ENCODE peak calls at places on chromosomes 1 and 21, in six cellular contexts. B, T, G, Z, O and E are unnamed samples.

GRCh38 chr1:32894019-32894600 is 7.1 kb downstream of the TMEM54 start:
- DNase-seq in Z (no peak), B (no peak), O (no peak), T (no peak), G (no peak), E (no peak)

GRCh38 chr1:201964266-201964665 is 9.0 kb downstream of the TIMM17A start:
- DNase-seq in G (no peak), T (peak), O (no peak), B (peak), Z (no peak), E (no peak)

GRCh38 chr21:45576838-45577737 is 34.8 kb upstream of the SLC19A1 start:
- DNase-seq in B (no peak), G (no peak), T (no peak), Z (no peak), O (no peak), E (no peak)

GRCh38 chr1:242178924-242179708 is 180.2 kb upstream of the MAP1LC3C start:
- DNase-seq in B (no peak), T (no peak), Z (no peak), G (no peak), O (no peak), E (no peak)

GRCh38 chr1:23422955-23423354 is 1.6 kb downstream of the TCEA3 start:
- DNase-seq in G (no peak), T (no peak), B (no peak), O (no peak), Z (no peak), E (no peak)

GRCh38 chr21:36854391-36854790 is 112.1 kb downstream of the HLCS start:
- DNase-seq in Z (peak), O (no peak), B (no peak), G (peak), T (no peak), E (no peak)

GRCh38 chr1:193629875-193630274 is 443.5 kb upstream of the B3GALT2 start:
- DNase-seq in G (no peak), T (no peak), B (no peak), Z (no peak), O (no peak), E (no peak)

GRCh38 chr1:227357229-227358078 is 39.2 kb upstream of the CDC42BPA start:
- DNase-seq in O (peak), T (no peak), G (no peak), Z (peak), B (no peak), E (peak)

GRCh38 chr1:22739648-22740385 is 29.2 kb downstream of the EPHB2 start:
- DNase-seq in G (no peak), B (peak), O (peak), Z (peak), T (peak), E (peak)

GRCh38 chr21:21373969-21374368 is 375.8 kb downstream of the NCAM2 start:
- DNase-seq in B (no peak), Z (no peak), O (no peak), T (no peak), G (no peak), E (no peak)
- TF ChIP-seq CTCF in B (peak), Z (no peak), O (no peak), T (no peak), G (no peak), E (peak)

GRCh38 chr1:108559215-108560142 is at the start of gene EEIG2:
- DNase-seq in G (peak), Z (peak), O (peak), B (no peak), T (peak), E (peak)
- TF ChIP-seq CTCF in G (peak), Z (peak), O (peak), B (peak), T (peak), E (peak)

GRCh38 chr21:31559368-31560119 is 99.9 kb upstream of the SOD1 start:
- DNase-seq in T (peak), O (peak), Z (peak), B (peak), G (peak), E (peak)
- TF ChIP-seq CTCF in T (no peak), O (no peak), Z (no peak), B (no peak), G (no peak), E (no peak)

DNA sequence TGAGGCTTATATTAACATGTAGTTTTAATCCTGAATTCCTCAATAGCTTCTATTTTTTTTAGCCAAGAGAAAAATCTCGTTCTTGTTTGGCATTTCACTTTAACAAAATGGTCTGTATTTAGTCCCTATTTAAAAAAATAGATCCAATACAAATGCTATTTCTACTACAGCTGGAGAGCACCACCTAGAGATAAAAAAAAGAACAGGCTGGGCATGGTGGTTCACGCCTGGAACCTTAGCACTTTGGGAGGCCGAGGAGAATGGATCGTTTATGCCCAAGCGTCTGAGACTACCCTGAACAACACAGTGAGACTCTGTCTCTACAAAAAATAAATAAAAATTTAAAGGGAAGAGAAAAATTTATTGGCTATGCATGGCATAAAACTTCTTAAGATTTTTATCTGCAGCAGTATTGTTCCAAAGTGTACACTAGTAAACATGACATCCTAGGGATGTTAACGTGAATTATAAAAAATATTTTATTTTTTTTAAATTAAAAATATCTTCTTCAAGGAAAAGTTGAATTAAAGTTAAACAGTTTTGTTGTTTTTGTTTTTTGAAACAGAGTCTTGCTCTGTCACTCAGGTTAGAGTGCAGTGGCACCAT is 4.4 kb downstream of the ST7L start:
- DNase-seq in B (no peak), G (peak), O (peak), Z (no peak), T (no peak), E (no peak)
- TF ChIP-seq CTCF in B (peak), G (peak), O (peak), Z (no peak), T (peak), E (peak)

GRCh38 chr1:174720618-174721017 is 272.9 kb downstream of the GPR52 start:
- DNase-seq in T (no peak), G (no peak), O (no peak), B (no peak), Z (no peak), E (no peak)

GRCh38 chr1:174723815-174724214 is 275.9 kb upstream of the CACYBP start:
- DNase-seq in B (no peak), Z (no peak), O (no peak), T (no peak), G (no peak), E (no peak)

GRCh38 chr1:174726880-174727585 is 272.7 kb upstream of the CACYBP start:
- DNase-seq in G (no peak), T (no peak), Z (no peak), O (no peak), B (no peak), E (no peak)

GRCh38 chr1:174721246-174721645 is 273.5 kb downstream of the GPR52 start:
- DNase-seq in B (no peak), Z (no peak), T (no peak), G (no peak), O (no peak), E (no peak)

DNA sequence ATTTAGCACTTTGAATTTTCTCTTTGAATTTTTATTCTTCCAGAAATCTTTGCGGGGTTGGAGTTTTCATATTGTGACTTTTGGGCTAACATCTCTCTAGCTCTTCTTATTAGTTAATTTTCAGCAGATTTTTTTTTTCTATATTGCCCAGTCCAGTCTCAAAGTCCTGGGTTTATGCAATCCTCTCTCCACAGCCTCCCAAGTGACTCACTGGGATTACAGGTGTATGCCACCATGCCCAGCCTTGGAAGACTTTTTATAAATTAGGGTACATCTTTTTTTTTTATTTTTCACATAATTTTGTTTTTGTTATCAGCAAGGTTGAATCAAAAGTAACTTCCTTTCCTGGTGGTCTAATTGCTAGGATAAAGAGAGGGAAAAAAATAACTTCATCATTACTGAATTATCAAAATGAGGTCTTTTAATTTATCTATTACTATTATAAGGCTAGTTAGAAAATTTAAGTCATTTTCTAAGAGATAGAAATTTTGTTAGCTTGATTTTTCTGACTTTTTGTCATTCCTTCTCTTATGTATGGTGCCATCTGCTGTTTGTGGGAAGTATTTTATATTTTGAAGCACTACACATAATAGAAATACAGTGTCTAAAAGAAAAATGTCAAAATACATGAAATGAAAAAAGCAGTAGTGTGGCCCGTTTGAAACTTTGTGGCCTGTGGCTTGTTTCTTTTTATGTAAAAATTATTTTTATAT is 273.4 kb upstream of the CACYBP start:
- DNase-seq in B (no peak), Z (no peak), T (no peak), G (no peak), O (no peak), E (no peak)
- TF ChIP-seq CTCF in B (peak), Z (peak), T (peak), G (peak), O (peak), E (peak)

GRCh38 chr1:45364294-45364693 is 24.1 kb upstream of the MUTYH start:
- DNase-seq in O (no peak), G (no peak), T (no peak), Z (no peak), B (no peak), E (no peak)

GRCh38 chr1:45355683-45356082 is 15.4 kb upstream of the MUTYH start:
- DNase-seq in B (no peak), G (no peak), Z (no peak), O (no peak), T (no peak), E (no peak)

GRCh38 chr1:45356186-45356585 is 15.9 kb upstream of the MUTYH start:
- DNase-seq in T (no peak), B (no peak), Z (no peak), O (no peak), G (no peak), E (no peak)

GRCh38 chr1:45365051-45365450 is 24.8 kb upstream of the MUTYH start:
- DNase-seq in T (no peak), Z (no peak), B (no peak), G (no peak), O (no peak), E (no peak)

DNA sequence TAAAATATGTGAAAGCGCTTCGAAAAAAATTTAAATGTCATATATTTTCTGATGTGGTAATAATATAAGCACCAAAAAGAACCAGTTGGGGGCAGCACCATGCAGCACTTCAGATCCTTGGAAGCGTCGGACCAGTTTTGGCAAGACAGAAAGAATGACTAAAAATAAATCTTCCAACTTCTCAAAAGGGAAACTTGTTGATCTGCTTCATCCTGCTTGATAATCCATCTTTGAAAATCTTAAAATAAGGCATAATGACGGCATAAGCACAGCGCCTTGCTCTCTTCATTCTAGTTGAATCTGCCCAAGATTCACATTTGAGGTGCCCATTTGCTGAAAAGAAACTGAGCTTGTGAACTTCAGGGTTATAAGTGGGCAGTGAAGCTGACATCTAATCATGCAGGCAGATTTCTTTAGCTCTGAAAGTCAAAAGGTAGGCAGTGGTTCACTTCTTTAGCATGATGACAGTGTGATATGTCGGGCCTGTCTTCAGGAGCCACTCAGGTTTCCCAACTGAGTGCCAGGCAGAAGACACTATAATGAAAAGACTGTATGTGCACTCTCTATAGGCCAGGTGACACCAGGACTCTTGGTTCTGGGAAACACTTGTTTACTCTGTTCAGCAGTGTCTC is 19.8 kb upstream of the MUTYH start:
- DNase-seq in T (peak), B (no peak), O (peak), Z (no peak), G (peak), E (peak)
- TF ChIP-seq CTCF in T (peak), B (peak), O (peak), Z (peak), G (peak), E (peak)

DNA sequence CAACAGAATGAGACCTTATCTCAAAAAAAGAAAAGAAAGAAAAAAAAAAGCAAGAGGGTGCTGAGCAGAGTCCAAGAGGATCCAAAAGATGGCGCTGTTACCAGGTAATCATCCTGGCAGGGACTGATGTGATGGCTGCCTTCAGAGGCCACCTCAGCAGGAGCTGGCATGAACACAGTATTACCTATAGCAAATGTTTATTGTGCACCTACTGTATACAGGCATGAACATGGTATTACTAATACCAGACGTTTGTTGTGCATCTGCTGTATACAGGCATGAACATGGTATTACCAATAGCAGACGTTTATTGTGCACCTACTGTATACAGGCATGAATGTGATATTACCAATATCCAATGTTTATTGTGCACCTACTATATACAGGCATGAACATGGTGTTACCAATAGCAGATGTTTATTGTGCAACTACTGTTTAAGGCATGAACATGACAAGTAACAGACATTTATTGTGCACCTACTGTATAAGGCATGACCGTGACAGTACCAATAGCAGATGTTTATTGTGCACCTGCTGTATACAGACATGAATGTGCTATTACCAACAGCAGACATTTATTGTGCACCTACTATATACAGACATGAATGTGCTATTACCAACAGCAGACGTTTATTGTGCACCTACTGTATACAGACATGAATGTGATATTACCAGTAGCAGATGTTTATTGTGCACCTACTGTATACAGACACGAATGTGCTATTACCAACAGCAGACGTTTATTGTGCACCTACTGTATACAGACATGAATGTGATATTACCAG is 115.1 kb upstream of the TMEM51 start:
- DNase-seq in G (peak), B (no peak), T (no peak), O (no peak), Z (no peak), E (no peak)
- TF ChIP-seq CTCF in G (peak), B (peak), T (peak), O (peak), Z (peak), E (peak)

GRCh38 chr1:24744911-24745710 is at the start of gene CLIC4:
- DNase-seq in T (peak), G (peak), Z (peak), B (peak), O (peak), E (peak)
- TF ChIP-seq CTCF in T (peak), G (no peak), Z (no peak), B (peak), O (peak), E (peak)

GRCh38 chr1:14082331-14082730 is 382.3 kb downstream of the PRDM2 start:
- DNase-seq in O (no peak), T (no peak), B (no peak), G (no peak), Z (no peak), E (no peak)
- TF ChIP-seq CTCF in O (no peak), T (no peak), B (no peak), G (no peak), Z (no peak), E (no peak)